ENCODE peak calls at places on chromosomes 7 and 10, in five cellular contexts. X is GM12878, V is H1, U is K562, H is HepG2. B is an unnamed sample. For H4K20me1, the result is how much of the 10 kb centered on the place peaks cover.

GRCh38 chr7:46015107-46015868 is 94.2 kb upstream of the IGFBP3 start:
- DNase-seq in X (no peak), V (peak), U (no peak), H (peak), B (peak)

GRCh38 chr7:157816526-157817250 is 479.9 kb downstream of the DNAJB6 start:
- DNase-seq in X (no peak), V (no peak), U (no peak), H (no peak), B (no peak)

GRCh38 chr7:129469930-129470329 is 32.4 kb upstream of the SMKR1 start:
- DNase-seq in X (no peak), V (no peak), U (no peak), H (no peak), B (peak)

GRCh38 chr7:158955146-158955870 is 99.0 kb downstream of the DYNC2I1 start:
- DNase-seq in X (no peak), V (no peak), U (no peak), H (no peak), B (no peak)

GRCh38 chr10:43258032-43258921 is 8.6 kb downstream of the RASGEF1A start:
- DNase-seq in X (no peak), V (no peak), U (no peak), H (no peak), B (no peak)

GRCh38 chr7:945556-946255 is 8.8 kb downstream of the ADAP1 start:
- DNase-seq in X (no peak), V (peak), U (no peak), H (no peak), B (peak)

GRCh38 chr7:107999814-108000560 is 3.0 kb downstream of the LAMB1 start:
- DNase-seq in X (no peak), V (no peak), U (no peak), H (no peak), B (peak)

GRCh38 chr7:151248191-151249033 is at the start of gene SMARCD3:
- DNase-seq in X (no peak), V (peak), U (peak), H (peak), B (peak)

GRCh38 chr10:114489521-114490310 is 85.4 kb upstream of the AFAP1L2 start:
- DNase-seq in X (no peak), V (no peak), U (no peak), H (peak), B (peak)

GRCh38 chr7:82044497-82045080 is 274.7 kb upstream of the HGF start:
- DNase-seq in X (no peak), V (no peak), U (peak), H (peak), B (peak)

GRCh38 chr10:11910102-11910501 is 86.9 kb downstream of the PROSER2 start:
- DNase-seq in X (no peak), V (no peak), U (no peak), H (no peak), B (no peak)

GRCh38 chr7:104921596-104921995 is 92.4 kb upstream of the KMT2E start:
- DNase-seq in X (no peak), V (no peak), U (no peak), H (no peak), B (no peak)

DNA sequence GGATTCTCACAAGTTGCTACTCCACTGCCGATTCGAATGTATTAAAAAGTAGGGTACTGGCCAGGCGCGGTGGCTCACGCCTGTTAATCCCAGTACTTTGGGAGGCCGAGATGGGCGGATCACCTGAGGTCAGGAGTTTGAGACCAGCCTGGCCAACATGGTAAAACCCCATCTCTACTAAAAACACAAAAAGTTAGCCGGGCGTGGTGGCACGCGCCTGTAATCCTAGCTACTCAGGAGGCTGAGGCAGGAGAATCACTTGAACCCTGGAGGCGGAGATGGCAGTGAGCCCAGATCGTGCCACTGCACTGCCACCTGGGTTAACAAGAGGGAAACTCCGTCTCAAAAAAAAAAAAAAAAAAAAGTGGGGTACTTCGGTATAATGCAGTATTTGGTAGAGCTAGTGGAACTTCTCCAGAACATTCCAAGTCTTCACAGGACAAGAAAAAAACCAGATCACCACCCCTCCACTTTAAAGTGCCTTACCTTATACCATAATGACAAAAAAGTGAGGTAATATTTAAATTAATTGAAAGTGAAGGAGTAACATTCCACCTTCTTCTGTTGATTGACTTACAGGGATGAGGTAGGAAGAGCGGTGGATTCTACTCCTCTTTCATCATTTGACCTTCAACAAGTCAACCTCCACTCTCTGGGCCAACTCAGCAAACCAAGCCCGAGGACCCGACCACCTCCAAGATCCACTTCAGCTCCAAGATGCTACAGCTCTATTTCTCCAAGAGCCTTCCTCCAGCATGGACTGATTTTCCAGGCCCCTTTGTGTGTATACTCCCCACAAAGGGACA is 2.0 kb downstream of the BAZ1B start:
- DNase-seq in X (no peak), V (no peak), U (peak), H (peak), B (no peak)
- H4K20me1 ChIP-seq in X (under half), V (under half), U (under half), H (under half), B (half or more)

GRCh38 chr7:124071843-124072242 is 39.0 kb upstream of the TMEM229A start:
- DNase-seq in X (no peak), V (no peak), U (no peak), H (no peak), B (no peak)
- H3K4me3 ChIP-seq in X (no peak), V (no peak), U (no peak), H (no peak), B (no peak)

DNA sequence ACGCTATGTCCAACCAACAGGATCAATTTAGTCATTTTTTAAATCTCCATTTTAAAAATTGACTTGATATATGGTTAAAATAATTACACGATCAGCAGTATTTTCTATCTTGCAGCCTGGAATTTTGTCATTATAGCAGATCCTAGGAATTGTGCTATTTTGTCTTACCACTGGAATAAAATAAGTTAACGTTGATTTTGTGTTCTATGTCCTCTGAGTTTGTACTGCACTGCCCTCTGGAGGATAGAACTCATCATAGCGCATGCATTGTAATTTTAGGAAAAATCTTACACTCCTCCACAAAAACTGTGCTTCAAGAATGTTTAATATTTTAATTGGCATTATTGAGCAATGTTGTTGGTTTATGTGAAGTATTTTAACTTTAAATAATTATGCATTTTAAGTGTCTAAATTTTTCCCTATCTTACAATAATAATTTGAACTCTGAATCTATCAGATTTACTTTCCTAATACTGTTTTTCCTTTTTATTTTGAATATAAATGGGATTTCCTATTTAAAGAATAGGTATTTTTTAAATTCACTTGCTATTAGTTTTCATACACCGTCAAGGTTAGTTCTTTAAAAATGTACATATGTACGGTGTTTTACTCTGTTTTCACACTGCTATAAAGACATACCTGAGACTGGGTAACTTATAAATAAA is 220.1 kb downstream of the PPP1R3A start:
- DNase-seq in X (no peak), V (no peak), U (peak), H (peak), B (peak)
- TF ChIP-seq CREB1 in X (no peak), V (no peak), U (no peak), H (no peak), B (no peak)

GRCh38 chr10:14584643-14585042 is 190.1 kb downstream of the FAM107B start:
- DNase-seq in X (no peak), V (no peak), U (no peak), H (no peak), B (peak)
- H4K20me1 ChIP-seq in X (under half), V (under half), U (under half), H (under half), B (under half)